ENCODE peak calls at places on chromosomes 16 and 17, in nine cellular contexts. L is IMR-90, B is A549, X is tibial nerve, E is uterus, Z is body of pancreas, D is testis, P is heart left ventricle, J is ovary. K is an unnamed sample. For H3K4me1, the result is how much of the 10 kb centered on the place peaks cover.

GRCh38 chr16:7509919-7510705 is 177.5 kb downstream of the RBFOX1 start:
- DNase-seq in L (no peak), B (no peak), X (no peak), E (no peak), Z (no peak), D (no peak), P (no peak), J (no peak), K (no peak)

GRCh38 chr16:22189473-22190168 is 16.5 kb upstream of the EEF2K start:
- DNase-seq in L (peak), B (no peak), X (peak), E (peak), Z (peak), D (peak), P (peak), J (peak), K (peak)

GRCh38 chr16:72859581-72859980 is 188.3 kb downstream of the ZFHX3 start:
- DNase-seq in L (no peak), B (no peak), X (no peak), E (no peak), Z (no peak), D (no peak), P (no peak), J (no peak), K (no peak)

GRCh38 chr17:549197-550040 is 165.2 kb downstream of the VPS53 start:
- DNase-seq in L (peak), B (no peak), X (no peak), E (no peak), Z (no peak), D (no peak), P (no peak), J (no peak), K (no peak)

GRCh38 chr17:2137342-2138098 is 82.6 kb downstream of the HIC1 start:
- DNase-seq in L (peak), B (no peak), X (no peak), E (peak), Z (peak), D (no peak), P (no peak), J (peak), K (no peak)

GRCh38 chr17:27846042-27846655 is 45.8 kb upstream of the NOS2 start:
- DNase-seq in L (no peak), B (no peak), X (no peak), E (no peak), Z (no peak), D (peak), P (no peak), J (no peak), K (no peak)

GRCh38 chr16:11312718-11313492 is 31.8 kb upstream of the PRM1 start:
- DNase-seq in L (peak), B (peak), X (no peak), E (peak), Z (peak), D (no peak), P (no peak), J (peak), K (peak)

GRCh38 chr17:37541880-37542675 is 52.4 kb downstream of the DUSP14 start:
- DNase-seq in L (peak), B (no peak), X (no peak), E (no peak), Z (no peak), D (no peak), P (no peak), J (no peak), K (no peak)

GRCh38 chr16:56617212-56618085 is 8.1 kb upstream of the MT1E start:
- DNase-seq in L (peak), B (no peak), X (no peak), E (peak), Z (peak), D (peak), P (peak), J (peak), K (peak)

GRCh38 chr17:11272191-11272590 is 31.2 kb downstream of the SHISA6 start:
- DNase-seq in L (no peak), B (no peak), X (no peak), E (no peak), Z (no peak), D (peak), P (no peak), J (no peak), K (no peak)

GRCh38 chr16:8998114-8998513 is 34.4 kb upstream of the USP7 start:
- DNase-seq in L (peak), B (no peak), X (no peak), E (no peak), Z (no peak), D (no peak), P (no peak), J (no peak), K (no peak)

GRCh38 chr17:8383143-8383974 is at the start of gene RPL26:
- DNase-seq in L (peak), B (peak), X (peak), E (peak), Z (peak), D (peak), P (peak), J (peak), K (peak)

GRCh38 chr17:57946798-57947358 is 8.3 kb downstream of the CUEDC1 start:
- DNase-seq in L (peak), B (peak), X (no peak), E (peak), Z (peak), D (peak), P (peak), J (peak), K (peak)

GRCh38 chr17:70320642-70321345 is 151.5 kb downstream of the KCNJ2 start:
- DNase-seq in L (peak), B (no peak), X (no peak), E (no peak), Z (no peak), D (no peak), P (no peak), J (no peak), K (no peak)

GRCh38 chr16:8660841-8661301 is 13.5 kb upstream of the ABAT start:
- DNase-seq in L (peak), B (peak), X (peak), E (peak), Z (peak), D (peak), P (peak), J (peak), K (peak)

DNA sequence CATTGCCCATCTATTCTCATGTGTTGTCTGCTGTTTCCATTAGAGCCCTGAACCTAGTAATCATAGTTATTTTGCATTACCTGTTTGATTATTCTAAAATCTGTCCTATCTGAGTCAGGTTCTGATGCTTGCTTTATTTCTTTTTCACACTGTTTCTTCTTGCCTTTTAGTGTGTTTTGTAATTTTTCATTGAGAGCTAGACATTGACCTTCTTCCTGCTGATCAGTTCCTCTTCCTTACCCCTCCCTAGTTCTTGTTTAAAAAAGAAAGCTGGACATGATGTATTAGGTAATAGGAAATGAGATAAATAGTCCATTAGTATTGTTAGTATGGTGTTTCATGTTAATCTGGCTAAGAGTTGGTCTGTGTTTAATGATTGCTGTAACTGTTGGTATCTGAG is 13.4 kb downstream of the WWP2 start:
- DNase-seq in L (no peak), B (no peak), X (no peak), E (no peak), Z (no peak), D (no peak), P (no peak), J (no peak), K (no peak)
- TF ChIP-seq POLR2A in L (no peak), B (no peak), X (no peak), E (no peak), Z (no peak), D (no peak), P (no peak), J (no peak), K (no peak)

DNA sequence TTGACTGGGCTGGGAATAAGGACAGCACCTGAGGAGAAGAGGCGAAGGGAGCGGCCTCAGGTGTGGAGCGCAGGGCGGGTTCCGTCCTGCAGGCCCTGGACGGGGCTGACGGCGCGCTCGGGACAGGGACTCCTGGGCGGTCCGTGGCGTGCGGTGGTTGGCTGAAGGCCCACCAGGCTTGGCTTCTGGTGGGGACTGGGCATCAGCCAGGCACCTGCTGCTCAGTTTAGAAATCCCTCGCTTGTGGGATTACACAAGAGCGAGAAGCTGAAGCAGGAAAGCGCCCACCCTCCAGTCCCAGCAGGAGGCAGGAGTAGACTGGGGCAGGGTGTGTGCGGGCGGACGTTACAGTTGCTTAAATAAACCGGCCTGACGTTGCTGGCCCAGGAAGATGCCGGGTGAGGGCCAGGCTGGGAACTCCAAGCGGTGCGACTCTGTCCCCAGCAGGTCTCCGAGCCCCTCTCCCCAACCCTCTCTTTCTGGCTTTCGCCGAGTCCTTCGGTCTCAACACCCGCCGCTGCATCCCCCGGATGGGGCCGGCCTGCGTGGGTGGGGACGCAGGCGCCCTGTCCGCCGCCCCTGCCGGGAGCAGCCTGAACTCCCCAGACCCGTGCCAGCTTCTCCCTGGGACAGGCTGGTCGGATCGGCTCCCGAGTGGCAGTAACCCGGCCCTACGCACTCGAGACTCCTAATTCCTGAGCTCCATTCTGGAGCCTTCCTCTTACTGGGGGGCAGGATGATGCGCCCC is 639 bp downstream of the MIF4GD start:
- DNase-seq in L (peak), B (peak), X (peak), E (peak), Z (peak), D (peak), P (peak), J (peak), K (peak)
- TF ChIP-seq CTCF in L (peak), B (no peak), X (no peak), E (peak), Z (no peak), D (no peak), P (peak), J (no peak), K (no peak)

GRCh38 chr16:70740919-70741778 is 55.3 kb upstream of the MTSS2 start:
- DNase-seq in L (peak), B (no peak), X (no peak), E (no peak), Z (no peak), D (no peak), P (no peak), J (no peak), K (no peak)
- H3K4me1 ChIP-seq in L (half or more), B (under half), X (half or more), E (under half), Z (under half), D (under half), P (half or more), J (under half), K (under half)

GRCh38 chr17:81456091-81456490 is 56.5 kb downstream of the ACTG1 start:
- DNase-seq in L (no peak), B (no peak), X (no peak), E (no peak), Z (no peak), D (no peak), P (no peak), J (no peak), K (no peak)

GRCh38 chr17:81456798-81457197 is 55.8 kb downstream of the ACTG1 start:
- DNase-seq in L (no peak), B (no peak), X (no peak), E (no peak), Z (no peak), D (no peak), P (no peak), J (no peak), K (no peak)

GRCh38 chr17:81454473-81454872 is 58.1 kb downstream of the ACTG1 start:
- DNase-seq in L (no peak), B (no peak), X (no peak), E (no peak), Z (no peak), D (no peak), P (no peak), J (no peak), K (no peak)

GRCh38 chr17:81453712-81454111 is 58.5 kb downstream of the BAHCC1 start:
- DNase-seq in L (no peak), B (no peak), X (no peak), E (no peak), Z (no peak), D (no peak), P (no peak), J (no peak), K (no peak)

GRCh38 chr17:81455387-81455786 is 57.2 kb downstream of the ACTG1 start:
- DNase-seq in L (no peak), B (no peak), X (no peak), E (no peak), Z (no peak), D (no peak), P (no peak), J (no peak), K (no peak)
- TF ChIP-seq POLR2A in L (no peak), B (no peak), X (no peak), E (no peak), Z (no peak), D (no peak), P (no peak), J (no peak), K (no peak)

GRCh38 chr17:48160177-48160967 is 52.8 kb downstream of the SNX11 start:
- DNase-seq in L (no peak), B (no peak), X (no peak), E (no peak), Z (peak), D (no peak), P (no peak), J (no peak), K (peak)

GRCh38 chr17:48162946-48163506 is 55.5 kb downstream of the SNX11 start:
- DNase-seq in L (no peak), B (peak), X (no peak), E (no peak), Z (peak), D (no peak), P (no peak), J (no peak), K (peak)

GRCh38 chr17:48161127-48161905 is 53.8 kb downstream of the SNX11 start:
- DNase-seq in L (no peak), B (no peak), X (no peak), E (no peak), Z (no peak), D (no peak), P (no peak), J (no peak), K (no peak)

GRCh38 chr17:48162305-48162934 is 54.9 kb downstream of the SNX11 start:
- DNase-seq in L (no peak), B (peak), X (no peak), E (no peak), Z (peak), D (no peak), P (no peak), J (no peak), K (no peak)

DNA sequence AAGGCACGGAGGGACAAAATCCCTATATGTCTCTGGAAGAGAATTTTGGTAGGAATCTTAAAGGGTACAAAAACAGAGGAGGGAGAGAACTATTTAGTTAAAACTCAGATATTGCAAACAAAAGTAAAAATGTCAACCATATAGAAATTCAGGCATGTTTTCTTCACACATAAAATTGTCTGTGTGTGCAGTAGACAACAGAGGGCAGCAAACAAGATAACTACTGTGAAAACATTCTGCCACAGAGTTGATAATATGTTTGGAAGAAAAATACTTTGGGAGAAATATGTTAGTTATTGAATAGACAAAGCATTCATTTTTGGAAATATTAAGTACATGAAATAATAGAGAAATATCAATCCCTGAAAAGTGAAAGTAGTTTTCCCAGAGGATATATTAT is 56.2 kb downstream of the SNX11 start:
- DNase-seq in L (no peak), B (no peak), X (no peak), E (no peak), Z (no peak), D (no peak), P (no peak), J (no peak), K (no peak)
- TF ChIP-seq CTCF in L (no peak), B (peak), X (no peak), E (no peak), Z (no peak), D (no peak), P (no peak), J (no peak), K (no peak)

K was measured in stomach.